ENCODE peak calls at places on chromosomes 11 and 22, in four cellular contexts. F is adrenal gland, I is fibroblast of lung, W is fibroblast of the aortic adventitia. Z is an unnamed sample.

GRCh38 chr11:21564095-21564494 is 628.8 kb upstream of the ANO5 start:
- DNase-seq in F (no peak), I (no peak), W (no peak), Z (no peak)

GRCh38 chr22:44572414-44573207 is 74.6 kb upstream of the RTL6 start:
- DNase-seq in F (peak; percentile 19), I (no peak), W (no peak), Z (no peak)

GRCh38 chr22:42881982-42882656 is 25.0 kb upstream of the ARFGAP3 start:
- DNase-seq in F (peak; percentile 90), I (no peak), W (no peak), Z (no peak)

GRCh38 chr11:2271077-2271326 is 614 bp upstream of the ASCL2 start:
- DNase-seq in W (no peak), I (no peak), F (no peak), Z (no peak)

GRCh38 chr11:40328890-40329617 is 1130.4 kb downstream of the LRRC4C start:
- DNase-seq in W (peak; percentile 99), I (peak; percentile 100), F (peak; percentile 33), Z (no peak)

GRCh38 chr11:100923555-100923954 is 206.1 kb downstream of the PGR start:
- DNase-seq in F (no peak), W (peak; percentile 21), I (peak; percentile 37), Z (no peak)

GRCh38 chr11:104995001-104995408 is 26.6 kb upstream of the CASP4 start:
- DNase-seq in F (no peak), W (no peak), I (no peak), Z (no peak)

GRCh38 chr11:2517016-2517385 is 72.2 kb downstream of the KCNQ1 start:
- DNase-seq in W (no peak), F (no peak), I (no peak), Z (peak; percentile 91)

GRCh38 chr22:28279888-28280287 is 360.8 kb upstream of the PITPNB start:
- DNase-seq in I (peak; percentile 69), W (peak; percentile 15), F (no peak), Z (no peak)

GRCh38 chr11:3096909-3097395 is 39.7 kb upstream of the CARS1 start:
- DNase-seq in F (no peak), I (no peak), W (no peak), Z (no peak)

GRCh38 chr22:39239561-39240423 is 5.0 kb downstream of the PDGFB start:
- DNase-seq in F (no peak), W (no peak), I (no peak), Z (no peak)

GRCh38 chr22:41834005-41834975 is 1.4 kb downstream of the SREBF2 start:
- DNase-seq in W (no peak), F (no peak), I (no peak), Z (no peak)

GRCh38 chr22:19524170-19525115 is at the start of gene CLDN5:
- DNase-seq in W (no peak), F (no peak), I (peak; percentile 12), Z (peak; percentile 74)

GRCh38 chr11:69905202-69905535 is 86.0 kb upstream of the FGF3 start:
- DNase-seq in I (no peak), W (no peak), F (no peak), Z (no peak)

GRCh38 chr11:107385361-107385982 is 72.2 kb downstream of the CWF19L2 start:
- DNase-seq in I (no peak), W (peak; percentile 43), F (no peak), Z (no peak)

GRCh38 chr11:58811499-58811898 is 33.0 kb downstream of the GLYATL2 start:
- DNase-seq in I (no peak), W (no peak), F (no peak), Z (no peak)

GRCh38 chr22:29985912-29986311 is 94.4 kb upstream of the HORMAD2 start:
- DNase-seq in F (no peak), W (no peak), I (no peak), Z (no peak)

GRCh38 chr11:116366980-116367640 is 405.7 kb downstream of the BUD13 start:
- DNase-seq in F (no peak), W (no peak), I (no peak), Z (no peak)

GRCh38 chr22:37192232-37192631 is 4.2 kb upstream of the C1QTNF6 start:
- DNase-seq in I (no peak), W (no peak), F (no peak), Z (no peak)

GRCh38 chr11:12503886-12504285 is 126.5 kb downstream of the PARVA start:
- DNase-seq in W (no peak), I (no peak), F (no peak), Z (no peak)

GRCh38 chr22:49320714-49321476 is 506.8 kb downstream of the BRD1 start:
- DNase-seq in I (no peak), W (no peak), F (no peak), Z (no peak)

DNA sequence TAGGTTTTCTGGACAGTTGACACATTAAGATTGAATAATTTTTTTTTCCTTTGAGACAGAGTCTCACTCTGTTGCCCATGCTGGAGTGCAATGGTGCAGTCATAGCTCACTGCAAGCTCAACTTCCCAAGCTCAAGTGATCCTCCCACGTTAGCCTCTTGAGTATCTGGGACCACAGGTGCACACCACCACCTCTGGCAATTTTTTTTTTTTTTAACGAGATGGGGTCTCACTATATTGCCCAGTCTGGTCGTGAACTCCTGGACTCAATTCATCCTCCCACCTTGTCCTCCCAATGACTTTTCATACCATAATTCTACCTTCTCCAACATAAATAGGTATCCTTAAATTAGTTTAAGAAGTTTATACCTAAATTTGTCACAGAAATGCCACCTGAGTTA is 8.5 kb downstream of the EIF4ENIF1 start:
- DNase-seq in I (no peak), F (no peak), W (no peak), Z (no peak)
- TF ChIP-seq CTCF in I (no peak), F (no peak), W (no peak), Z (no peak)

DNA sequence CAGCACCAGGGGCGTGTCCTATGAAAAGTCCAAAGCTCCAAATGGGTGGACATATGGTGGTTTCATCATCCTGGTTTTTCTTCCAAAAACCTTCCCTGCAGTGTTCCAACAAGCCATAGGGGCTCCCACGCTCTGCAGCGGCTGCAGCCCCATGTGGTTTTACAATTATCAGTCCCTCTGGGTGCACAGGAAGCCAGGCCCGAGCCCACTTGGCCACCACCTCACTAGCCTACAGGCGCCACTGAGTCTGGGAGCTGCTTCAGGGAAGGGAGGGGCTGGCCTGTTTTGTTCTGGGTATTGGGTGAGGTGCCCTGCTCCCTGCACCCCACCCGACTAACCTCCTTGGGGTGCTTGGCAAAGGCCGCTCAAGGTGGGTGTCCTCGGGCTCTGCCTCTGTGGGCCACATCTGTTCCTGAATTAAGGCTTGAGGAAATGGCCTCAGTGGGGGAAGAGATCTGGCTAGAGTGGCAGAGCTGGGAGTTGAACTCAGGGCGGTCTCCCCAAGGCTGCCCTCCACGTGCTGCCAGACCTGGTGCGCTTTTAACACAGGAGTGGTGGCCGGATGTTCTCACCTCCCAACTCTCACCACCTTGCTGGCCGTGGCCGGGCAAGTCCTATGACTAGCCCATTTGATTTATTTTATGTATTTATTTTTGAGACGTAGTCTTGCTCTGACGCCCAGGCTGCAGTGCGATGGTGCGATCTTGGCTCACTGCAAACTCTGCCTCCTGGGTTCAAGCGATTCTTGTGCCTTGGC is 5.3 kb upstream of the CDC42BPG start:
- DNase-seq in F (no peak), I (peak; percentile 69), W (peak; percentile 72), Z (no peak)
- TF ChIP-seq CTCF in F (no peak), I (peak; percentile 12), W (peak; percentile 59), Z (no peak)

GRCh38 chr11:35413568-35413967 is 5.8 kb downstream of the SLC1A2 start:
- DNase-seq in I (no peak), W (no peak), F (no peak), Z (no peak)

GRCh38 chr11:35407041-35407440 is 12.3 kb downstream of the SLC1A2 start:
- DNase-seq in F (no peak), I (no peak), W (no peak), Z (no peak)

GRCh38 chr11:35415488-35415887 is 3.9 kb downstream of the SLC1A2 start:
- DNase-seq in F (no peak), I (no peak), W (no peak), Z (no peak)

DNA sequence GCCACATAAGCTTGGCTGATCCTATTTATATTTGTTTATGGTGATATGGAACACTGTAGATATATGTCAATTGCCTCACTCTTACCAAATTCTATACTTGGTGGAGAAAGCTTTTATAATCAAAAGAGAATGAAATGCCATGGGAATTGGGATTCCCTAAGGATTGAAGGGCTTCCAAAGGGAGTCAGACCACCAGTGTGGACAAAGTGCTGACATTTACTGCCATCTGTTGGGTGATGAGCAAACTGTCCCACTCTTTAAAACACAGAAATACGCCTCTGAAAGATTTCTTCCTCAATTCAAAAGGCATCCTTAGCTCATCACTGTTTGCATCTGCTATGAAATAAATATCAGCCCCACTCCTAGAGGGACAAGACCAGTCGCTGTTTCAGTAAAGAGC is 7.1 kb downstream of the SLC1A2 start:
- DNase-seq in W (peak; percentile 33), F (no peak), I (no peak), Z (no peak)
- TF ChIP-seq CTCF in W (peak; percentile 47), F (peak; percentile 26), I (peak; percentile 30), Z (peak; percentile 83)

GRCh38 chr11:124150684-124151083 is 32.5 kb upstream of the OR10D3 start:
- DNase-seq in W (no peak), I (no peak), F (no peak), Z (no peak)

GRCh38 chr11:124152770-124153407 is 30.3 kb upstream of the OR10D3 start:
- DNase-seq in I (no peak), F (no peak), W (no peak), Z (no peak)
- TF ChIP-seq CTCF in I (no peak), F (no peak), W (peak; percentile 11), Z (no peak)

GRCh38 chr11:68762481-68762880 is 11.2 kb upstream of the TESMIN start:
- DNase-seq in I (no peak), F (no peak), W (no peak), Z (no peak)
- TF ChIP-seq CTCF in I (no peak), F (no peak), W (no peak), Z (no peak)

GRCh38 chr11:47258317-47258902 is 614 bp downstream of the NR1H3 start:
- DNase-seq in W (no peak), F (no peak), I (no peak), Z (peak; percentile 40)

GRCh38 chr11:47256374-47256773 is 1.4 kb upstream of the NR1H3 start:
- DNase-seq in I (no peak), F (no peak), W (no peak), Z (no peak)

GRCh38 chr11:47257178-47257517 is 648 bp upstream of the NR1H3 start:
- DNase-seq in F (no peak), I (no peak), W (no peak), Z (peak; percentile 55)

GRCh38 chr11:47259178-47259977 is 1.6 kb downstream of the NR1H3 start:
- DNase-seq in I (peak; percentile 59), W (peak; percentile 50), F (peak; percentile 58), Z (peak; percentile 59)

GRCh38 chr11:47257518-47258316 is at the start of gene NR1H3:
- DNase-seq in I (peak; percentile 96), F (peak; percentile 86), W (peak; percentile 75), Z (peak; percentile 76)
- TF ChIP-seq CTCF in I (peak; percentile 63), F (peak; percentile 62), W (peak; percentile 75), Z (peak; percentile 82)

GRCh38 chr22:20864186-20864908 is 5.5 kb downstream of the SNAP29 start:
- DNase-seq in F (no peak), I (no peak), W (no peak), Z (no peak)
- TF ChIP-seq CTCF in F (no peak), I (no peak), W (no peak), Z (no peak)

DNA sequence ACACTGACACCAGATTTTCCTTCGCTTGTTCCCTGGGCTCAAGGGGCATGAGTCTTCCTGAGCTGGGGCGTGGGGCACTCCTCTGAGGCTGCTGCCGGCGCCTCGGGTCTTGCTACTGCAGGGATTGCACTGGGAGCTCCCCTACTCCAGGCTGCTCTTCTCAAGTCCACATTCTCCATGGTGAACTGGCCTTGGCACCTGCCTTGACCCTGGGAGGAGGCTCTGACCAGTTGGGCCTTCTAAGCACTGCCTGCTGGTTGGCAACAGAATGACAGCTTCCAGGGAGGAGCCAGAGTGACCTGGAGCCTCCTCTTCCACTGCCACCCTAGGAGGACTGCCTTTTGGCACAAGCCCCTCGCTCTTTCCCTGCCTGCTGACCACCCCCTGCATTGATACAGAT is 9.5 kb downstream of the FREY1 start:
- DNase-seq in F (no peak), W (no peak), I (no peak), Z (no peak)
- TF ChIP-seq CTCF in F (no peak), W (no peak), I (no peak), Z (no peak)

Z was measured in chondrocyte.